ENCODE peak calls at places on chromosomes 3 and 15, in seven cellular contexts. L is H1, H is HCT116, S is HepG2, U is SK-N-SH, R is GM12878, G is K562. N is an unnamed sample.

GRCh38 chr3:25571285-25571684 is 93.4 kb downstream of the TOP2B start:
- DNase-seq in L (no peak), H (no peak), S (no peak), U (no peak), R (no peak), G (no peak), N (peak)

GRCh38 chr15:76325704-76326103 is 10.9 kb upstream of the ISL2 start:
- DNase-seq in L (no peak), H (no peak), S (no peak), U (no peak), R (no peak), G (no peak), N (no peak)

GRCh38 chr3:12343091-12343494 is 54.2 kb downstream of the PPARG start:
- DNase-seq in L (no peak), H (no peak), S (no peak), U (peak), R (no peak), G (no peak), N (no peak)

GRCh38 chr3:126415661-126416591 is 21.2 kb downstream of the CFAP100 start:
- DNase-seq in L (no peak), H (no peak), S (no peak), U (no peak), R (no peak), G (no peak), N (no peak)

GRCh38 chr3:20186600-20187004 is 596 bp upstream of the SGO1 start:
- DNase-seq in L (no peak), H (no peak), S (no peak), U (peak), R (no peak), G (no peak), N (no peak)

GRCh38 chr3:159929181-159929893 is 59.3 kb upstream of the IL12A start:
- DNase-seq in L (no peak), H (no peak), S (peak), U (no peak), R (no peak), G (no peak), N (peak)

GRCh38 chr3:182608876-182609275 is 184.4 kb upstream of the ATP11B start:
- DNase-seq in L (no peak), H (no peak), S (no peak), U (peak), R (no peak), G (no peak), N (no peak)

GRCh38 chr3:175434591-175434990 is 575.5 kb downstream of the NAALADL2 start:
- DNase-seq in L (no peak), H (no peak), S (no peak), U (no peak), R (no peak), G (no peak), N (no peak)

GRCh38 chr3:156761007-156761406 is 65.1 kb upstream of the LEKR1 start:
- DNase-seq in L (no peak), H (no peak), S (no peak), U (no peak), R (no peak), G (no peak), N (no peak)

GRCh38 chr3:8972614-8973013 is 9.3 kb upstream of the RAD18 start:
- DNase-seq in L (no peak), H (no peak), S (peak), U (no peak), R (no peak), G (peak), N (peak)

GRCh38 chr15:93179072-93179471 is 90.1 kb upstream of the RGMA start:
- DNase-seq in L (no peak), H (no peak), S (no peak), U (peak), R (peak), G (no peak), N (no peak)

GRCh38 chr3:197417896-197418618 is 119.6 kb upstream of the DLG1 start:
- DNase-seq in L (peak), H (no peak), S (no peak), U (no peak), R (no peak), G (no peak), N (no peak)

GRCh38 chr3:125357032-125357658 is 18.0 kb downstream of the ZNF148 start:
- DNase-seq in L (no peak), H (no peak), S (peak), U (peak), R (no peak), G (no peak), N (no peak)

GRCh38 chr3:50255251-50255615 is 13.7 kb upstream of the SEMA3B start:
- DNase-seq in L (no peak), H (no peak), S (no peak), U (no peak), R (no peak), G (no peak), N (no peak)

GRCh38 chr3:129722527-129722926 is 116.1 kb upstream of the PLXND1 start:
- DNase-seq in L (no peak), H (no peak), S (no peak), U (no peak), R (no peak), G (no peak), N (no peak)

GRCh38 chr15:66617137-66618090 is 51.6 kb upstream of the LCTL start:
- DNase-seq in L (no peak), H (no peak), S (peak), U (no peak), R (no peak), G (no peak), N (no peak)

GRCh38 chr3:170306015-170306414 is 51.5 kb upstream of the SKIL start:
- DNase-seq in L (no peak), H (no peak), S (no peak), U (no peak), R (no peak), G (no peak), N (no peak)

GRCh38 chr3:172104471-172105072 is 65.2 kb downstream of the FNDC3B start:
- DNase-seq in L (no peak), H (no peak), S (no peak), U (peak), R (no peak), G (no peak), N (peak)

GRCh38 chr3:172110127-172110779 is 70.9 kb downstream of the FNDC3B start:
- DNase-seq in L (no peak), H (no peak), S (no peak), U (no peak), R (no peak), G (no peak), N (no peak)

GRCh38 chr3:172106989-172107388 is 67.6 kb downstream of the FNDC3B start:
- DNase-seq in L (no peak), H (no peak), S (no peak), U (no peak), R (peak), G (no peak), N (no peak)

GRCh38 chr3:172106037-172106559 is 66.7 kb downstream of the FNDC3B start:
- DNase-seq in L (no peak), H (no peak), S (no peak), U (no peak), R (no peak), G (no peak), N (no peak)

DNA sequence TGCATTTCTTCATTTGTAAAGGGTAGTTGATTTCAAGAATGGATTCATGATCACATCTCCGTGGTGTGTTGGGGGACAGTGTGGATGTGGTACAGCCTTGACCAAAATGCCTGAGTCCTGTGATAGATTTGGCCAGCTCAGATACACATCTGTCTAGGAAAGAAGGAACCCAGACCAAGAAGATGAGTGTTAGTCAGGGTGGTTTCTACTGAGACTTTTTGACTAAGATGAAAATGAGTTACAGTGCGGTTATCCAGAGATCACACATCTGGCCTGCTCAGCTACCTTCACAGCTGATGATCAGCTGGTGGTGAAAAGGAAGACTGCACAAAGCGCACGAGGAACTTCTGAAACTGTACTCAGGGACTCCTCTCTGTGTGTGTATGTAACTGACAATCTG is 68.0 kb downstream of the FNDC3B start:
- DNase-seq in L (no peak), H (no peak), S (no peak), U (no peak), R (peak), G (no peak), N (no peak)
- TF ChIP-seq JUND in L (no peak), H (no peak), S (no peak), U (no peak), R (peak), G (no peak), N (no peak)

DNA sequence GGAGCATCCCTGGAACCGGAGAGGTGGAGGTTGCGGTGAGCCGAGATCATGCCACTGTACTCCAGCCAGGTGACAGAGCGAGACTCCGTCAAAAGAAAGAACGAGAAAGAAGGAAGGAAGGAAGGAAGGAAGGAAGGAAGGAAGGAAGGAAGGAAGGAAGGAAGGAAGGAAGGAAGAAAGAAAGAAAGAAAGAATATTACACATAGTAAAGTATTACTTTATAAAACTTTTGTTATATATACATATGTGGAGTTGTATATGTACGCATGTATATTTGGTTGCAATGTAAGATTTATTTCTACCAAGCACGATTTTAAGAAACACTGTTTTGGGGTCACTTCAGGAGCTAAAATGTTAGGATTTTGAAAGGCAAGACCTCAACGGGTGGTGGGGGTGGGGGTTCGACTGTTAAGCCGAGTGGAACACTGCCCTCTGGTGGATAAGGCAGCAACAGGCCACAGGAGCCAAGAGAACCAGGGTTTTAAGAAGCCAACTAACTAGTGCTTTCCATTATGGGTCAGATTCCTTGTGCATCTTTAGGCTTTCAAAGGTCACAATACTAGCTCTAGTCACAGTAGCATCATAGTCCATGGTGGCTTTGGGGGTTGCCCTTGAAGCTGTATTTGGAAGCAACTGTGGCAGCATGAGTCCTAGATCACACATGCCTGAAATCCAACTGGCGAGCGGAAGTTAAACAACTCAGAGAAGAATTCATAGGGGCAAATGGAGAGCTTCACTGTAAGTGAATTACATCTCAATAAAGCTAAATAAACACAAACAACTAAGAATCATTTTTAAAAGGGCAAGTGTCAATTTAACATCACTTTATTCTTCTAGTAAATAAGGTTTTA is 22.5 kb downstream of the GLB1 start:
- DNase-seq in L (no peak), H (peak), S (peak), U (peak), R (no peak), G (peak), N (peak)
- TF ChIP-seq JUND in L (no peak), H (no peak), S (no peak), U (no peak), R (no peak), G (peak), N (no peak)

DNA sequence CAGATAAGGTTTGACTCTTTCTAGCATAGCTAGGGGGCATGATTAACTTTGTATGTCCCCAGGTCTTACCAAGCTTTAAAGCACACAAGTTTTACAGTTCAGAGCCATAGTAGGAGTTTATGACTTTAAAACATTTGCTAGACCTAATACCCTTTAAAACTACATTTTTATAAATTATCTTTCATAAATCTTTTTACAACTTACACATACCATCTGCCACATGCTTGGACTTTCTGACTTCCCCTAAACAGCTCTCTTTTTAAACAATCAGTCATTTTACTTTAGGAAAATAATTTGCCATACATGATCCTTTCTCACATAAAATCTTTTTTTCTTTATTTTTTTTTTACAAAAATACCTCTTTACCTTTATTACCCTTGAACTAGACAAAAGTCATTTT is 735.3 kb upstream of the CADM2 start:
- DNase-seq in L (no peak), H (no peak), S (no peak), U (no peak), R (no peak), G (no peak), N (no peak)
- TF ChIP-seq JUND in L (no peak), H (no peak), S (no peak), U (no peak), R (no peak), G (no peak), N (no peak)

GRCh38 chr3:188943591-188943990 is 228.2 kb upstream of the TPRG1 start:
- DNase-seq in L (no peak), H (no peak), S (no peak), U (no peak), R (no peak), G (no peak), N (no peak)
- TF ChIP-seq JUND in L (no peak), H (no peak), S (no peak), U (no peak), R (no peak), G (no peak), N (no peak)

GRCh38 chr3:111545349-111545748 is 3.4 kb downstream of the CD96 start:
- DNase-seq in L (no peak), H (no peak), S (no peak), U (no peak), R (no peak), G (no peak), N (no peak)
- TF ChIP-seq JUND in L (no peak), H (no peak), S (no peak), U (no peak), R (no peak), G (no peak), N (no peak)

DNA sequence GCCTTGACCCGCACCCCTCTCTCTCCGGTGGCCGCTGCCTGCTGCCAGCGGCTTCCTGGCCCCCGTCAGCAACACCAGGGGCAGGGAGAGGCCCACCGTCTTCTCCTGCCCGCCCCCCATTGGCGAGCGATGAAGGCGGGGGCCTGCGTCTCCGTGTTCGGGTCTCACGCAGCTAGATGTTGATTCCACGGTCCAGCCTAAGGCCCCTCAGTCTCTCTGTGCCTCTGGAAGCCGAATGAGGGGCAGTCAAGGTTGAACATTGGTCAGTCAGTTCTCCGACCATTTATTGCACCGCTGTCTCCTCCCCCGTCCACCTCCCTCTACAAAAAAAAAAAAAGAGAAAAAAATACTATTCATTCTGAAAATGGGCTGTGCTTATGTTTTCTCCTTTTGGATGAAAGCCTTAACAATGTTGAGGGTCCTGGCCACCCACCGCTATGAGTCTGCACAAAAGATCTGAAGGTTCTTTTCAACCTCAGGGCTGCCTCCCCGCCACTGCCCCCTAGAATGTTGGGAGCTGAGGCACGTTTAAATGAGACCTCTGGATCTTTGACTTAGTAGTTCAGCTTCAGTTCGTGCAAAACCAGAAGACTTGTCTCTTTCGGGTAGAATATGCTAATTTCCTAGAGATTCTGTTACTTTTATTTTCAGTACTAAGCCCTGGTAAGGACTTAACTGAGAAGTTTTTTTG is 724 bp downstream of the IREB2 start:
- DNase-seq in L (no peak), H (no peak), S (peak), U (peak), R (no peak), G (no peak), N (peak)
- TF ChIP-seq JUND in L (no peak), H (no peak), S (no peak), U (no peak), R (no peak), G (no peak), N (no peak)